ENCODE peak calls at places on chromosomes 7 and 10, in nine cellular contexts. One of them, this sample, is unnamed.
A peak's percentile ranks its signal among the peaks of the same experiment; 100 is the strongest.

GRCh38 chr10:106897631-106898161 is 266.8 kb downstream of the SORCS1 start:
- DNase-seq in activated T-helper 1 cell treated with anti-CD3 and anti-CD28 coated beads, Interleukin-2, amount 50 U/mL, for 16 hours: no peak
- DNase-seq in GF-D8: no peak
- DNase-seq in activated T-cell treated with anti-CD3 and anti-CD28 coated beads, Interleukin-2, amount 50 U/mL, for 4 hours: no peak
- DNase-seq in KBM-7: no peak
- DNase-seq in stimulated activated CD8-positive, alpha-beta memory T cell treated with anti-CD3 and anti-CD28 coated beads, Interleukin-7, amount 100 ng/mL, for 24 hours: no peak
- DNase-seq in occipital lobe: no peak
- DNase-seq in left ventricle myocardium superior: peak; percentile 50
- DNase-seq in stimulated activated naive CD8-positive, alpha-beta T cell treated with anti-CD3 and anti-CD28 coated beads, Interleukin-15, Interleukin-2, amounts not matched to agents 100 U/mL and 50 U/mL, for 24 hours: no peak
- DNase-seq in this sample: no peak

GRCh38 chr10:95531994-95532399 is 29.2 kb downstream of the SORBS1 start:
- DNase-seq in activated T-helper 1 cell treated with anti-CD3 and anti-CD28 coated beads, Interleukin-2, amount 50 U/mL, for 16 hours: no peak
- DNase-seq in GF-D8: peak; percentile 29
- DNase-seq in activated T-cell treated with anti-CD3 and anti-CD28 coated beads, Interleukin-2, amount 50 U/mL, for 4 hours: no peak
- DNase-seq in KBM-7: peak; percentile 91
- DNase-seq in stimulated activated CD8-positive, alpha-beta memory T cell treated with anti-CD3 and anti-CD28 coated beads, Interleukin-7, amount 100 ng/mL, for 24 hours: no peak
- DNase-seq in occipital lobe: no peak
- DNase-seq in left ventricle myocardium superior: no peak
- DNase-seq in stimulated activated naive CD8-positive, alpha-beta T cell treated with anti-CD3 and anti-CD28 coated beads, Interleukin-15, Interleukin-2, amounts not matched to agents 100 U/mL and 50 U/mL, for 24 hours: no peak
- DNase-seq in this sample: no peak

GRCh38 chr10:119455609-119456434 is 86.7 kb downstream of the RGS10 start:
- DNase-seq in activated T-helper 1 cell treated with anti-CD3 and anti-CD28 coated beads, Interleukin-2, amount 50 U/mL, for 16 hours: no peak
- DNase-seq in GF-D8: no peak
- DNase-seq in activated T-cell treated with anti-CD3 and anti-CD28 coated beads, Interleukin-2, amount 50 U/mL, for 4 hours: no peak
- DNase-seq in KBM-7: no peak
- DNase-seq in stimulated activated CD8-positive, alpha-beta memory T cell treated with anti-CD3 and anti-CD28 coated beads, Interleukin-7, amount 100 ng/mL, for 24 hours: no peak
- DNase-seq in occipital lobe: no peak
- DNase-seq in left ventricle myocardium superior: no peak
- DNase-seq in stimulated activated naive CD8-positive, alpha-beta T cell treated with anti-CD3 and anti-CD28 coated beads, Interleukin-15, Interleukin-2, amounts not matched to agents 100 U/mL and 50 U/mL, for 24 hours: no peak
- DNase-seq in this sample: no peak

GRCh38 chr10:132193907-132194552 is 7.3 kb downstream of the DPYSL4 start:
- DNase-seq in activated T-helper 1 cell treated with anti-CD3 and anti-CD28 coated beads, Interleukin-2, amount 50 U/mL, for 16 hours: no peak
- DNase-seq in GF-D8: no peak
- DNase-seq in activated T-cell treated with anti-CD3 and anti-CD28 coated beads, Interleukin-2, amount 50 U/mL, for 4 hours: no peak
- DNase-seq in KBM-7: peak; percentile 31
- DNase-seq in stimulated activated CD8-positive, alpha-beta memory T cell treated with anti-CD3 and anti-CD28 coated beads, Interleukin-7, amount 100 ng/mL, for 24 hours: no peak
- DNase-seq in occipital lobe: no peak
- DNase-seq in left ventricle myocardium superior: peak; percentile 71
- DNase-seq in stimulated activated naive CD8-positive, alpha-beta T cell treated with anti-CD3 and anti-CD28 coated beads, Interleukin-15, Interleukin-2, amounts not matched to agents 100 U/mL and 50 U/mL, for 24 hours: peak; percentile 37
- DNase-seq in this sample: peak; percentile 19

GRCh38 chr10:804191-804781 is 114.8 kb upstream of the DIP2C start:
- DNase-seq in activated T-helper 1 cell treated with anti-CD3 and anti-CD28 coated beads, Interleukin-2, amount 50 U/mL, for 16 hours: no peak
- DNase-seq in GF-D8: no peak
- DNase-seq in activated T-cell treated with anti-CD3 and anti-CD28 coated beads, Interleukin-2, amount 50 U/mL, for 4 hours: no peak
- DNase-seq in KBM-7: no peak
- DNase-seq in stimulated activated CD8-positive, alpha-beta memory T cell treated with anti-CD3 and anti-CD28 coated beads, Interleukin-7, amount 100 ng/mL, for 24 hours: no peak
- DNase-seq in occipital lobe: no peak
- DNase-seq in left ventricle myocardium superior: no peak
- DNase-seq in stimulated activated naive CD8-positive, alpha-beta T cell treated with anti-CD3 and anti-CD28 coated beads, Interleukin-15, Interleukin-2, amounts not matched to agents 100 U/mL and 50 U/mL, for 24 hours: no peak
- DNase-seq in this sample: no peak

GRCh38 chr10:124657806-124658205 is 86.4 kb downstream of the FAM53B start:
- DNase-seq in activated T-helper 1 cell treated with anti-CD3 and anti-CD28 coated beads, Interleukin-2, amount 50 U/mL, for 16 hours: no peak
- DNase-seq in GF-D8: no peak
- DNase-seq in activated T-cell treated with anti-CD3 and anti-CD28 coated beads, Interleukin-2, amount 50 U/mL, for 4 hours: no peak
- DNase-seq in KBM-7: no peak
- DNase-seq in stimulated activated CD8-positive, alpha-beta memory T cell treated with anti-CD3 and anti-CD28 coated beads, Interleukin-7, amount 100 ng/mL, for 24 hours: no peak
- DNase-seq in occipital lobe: peak; percentile 27
- DNase-seq in left ventricle myocardium superior: peak; percentile 35
- DNase-seq in stimulated activated naive CD8-positive, alpha-beta T cell treated with anti-CD3 and anti-CD28 coated beads, Interleukin-15, Interleukin-2, amounts not matched to agents 100 U/mL and 50 U/mL, for 24 hours: peak; percentile 32
- DNase-seq in this sample: no peak

GRCh38 chr7:95491634-95492314 is 6.0 kb downstream of the ASB4 start:
- DNase-seq in activated T-helper 1 cell treated with anti-CD3 and anti-CD28 coated beads, Interleukin-2, amount 50 U/mL, for 16 hours: no peak
- DNase-seq in GF-D8: no peak
- DNase-seq in activated T-cell treated with anti-CD3 and anti-CD28 coated beads, Interleukin-2, amount 50 U/mL, for 4 hours: no peak
- DNase-seq in KBM-7: no peak
- DNase-seq in stimulated activated CD8-positive, alpha-beta memory T cell treated with anti-CD3 and anti-CD28 coated beads, Interleukin-7, amount 100 ng/mL, for 24 hours: no peak
- DNase-seq in occipital lobe: no peak
- DNase-seq in left ventricle myocardium superior: no peak
- DNase-seq in stimulated activated naive CD8-positive, alpha-beta T cell treated with anti-CD3 and anti-CD28 coated beads, Interleukin-15, Interleukin-2, amounts not matched to agents 100 U/mL and 50 U/mL, for 24 hours: no peak
- DNase-seq in this sample: peak; percentile 98

GRCh38 chr10:75234017-75234682 is 1.6 kb downstream of the COMTD1 start:
- DNase-seq in activated T-helper 1 cell treated with anti-CD3 and anti-CD28 coated beads, Interleukin-2, amount 50 U/mL, for 16 hours: peak; percentile 97
- DNase-seq in GF-D8: no peak
- DNase-seq in activated T-cell treated with anti-CD3 and anti-CD28 coated beads, Interleukin-2, amount 50 U/mL, for 4 hours: peak; percentile 99
- DNase-seq in KBM-7: peak; percentile 86
- DNase-seq in stimulated activated CD8-positive, alpha-beta memory T cell treated with anti-CD3 and anti-CD28 coated beads, Interleukin-7, amount 100 ng/mL, for 24 hours: peak; percentile 93
- DNase-seq in occipital lobe: peak; percentile 72
- DNase-seq in left ventricle myocardium superior: peak; percentile 95
- DNase-seq in stimulated activated naive CD8-positive, alpha-beta T cell treated with anti-CD3 and anti-CD28 coated beads, Interleukin-15, Interleukin-2, amounts not matched to agents 100 U/mL and 50 U/mL, for 24 hours: peak; percentile 99
- DNase-seq in this sample: peak; percentile 95

GRCh38 chr10:11164806-11165590 is 147.3 kb downstream of the CELF2 start:
- DNase-seq in activated T-helper 1 cell treated with anti-CD3 and anti-CD28 coated beads, Interleukin-2, amount 50 U/mL, for 16 hours: peak; percentile 52
- DNase-seq in GF-D8: peak; percentile 69
- DNase-seq in activated T-cell treated with anti-CD3 and anti-CD28 coated beads, Interleukin-2, amount 50 U/mL, for 4 hours: peak; percentile 53
- DNase-seq in KBM-7: peak; percentile 80
- DNase-seq in stimulated activated CD8-positive, alpha-beta memory T cell treated with anti-CD3 and anti-CD28 coated beads, Interleukin-7, amount 100 ng/mL, for 24 hours: peak; percentile 55
- DNase-seq in occipital lobe: peak; percentile 87
- DNase-seq in left ventricle myocardium superior: peak; percentile 84
- DNase-seq in stimulated activated naive CD8-positive, alpha-beta T cell treated with anti-CD3 and anti-CD28 coated beads, Interleukin-15, Interleukin-2, amounts not matched to agents 100 U/mL and 50 U/mL, for 24 hours: peak; percentile 79
- DNase-seq in this sample: no peak

GRCh38 chr10:30088178-30088577 is 28.8 kb upstream of the JCAD start:
- DNase-seq in activated T-helper 1 cell treated with anti-CD3 and anti-CD28 coated beads, Interleukin-2, amount 50 U/mL, for 16 hours: no peak
- DNase-seq in GF-D8: no peak
- DNase-seq in activated T-cell treated with anti-CD3 and anti-CD28 coated beads, Interleukin-2, amount 50 U/mL, for 4 hours: no peak
- DNase-seq in KBM-7: no peak
- DNase-seq in stimulated activated CD8-positive, alpha-beta memory T cell treated with anti-CD3 and anti-CD28 coated beads, Interleukin-7, amount 100 ng/mL, for 24 hours: no peak
- DNase-seq in occipital lobe: no peak
- DNase-seq in left ventricle myocardium superior: no peak
- DNase-seq in stimulated activated naive CD8-positive, alpha-beta T cell treated with anti-CD3 and anti-CD28 coated beads, Interleukin-15, Interleukin-2, amounts not matched to agents 100 U/mL and 50 U/mL, for 24 hours: no peak
- DNase-seq in this sample: no peak

GRCh38 chr10:111391146-111391545 is 314.3 kb downstream of the ADRA2A start:
- DNase-seq in activated T-helper 1 cell treated with anti-CD3 and anti-CD28 coated beads, Interleukin-2, amount 50 U/mL, for 16 hours: no peak
- DNase-seq in GF-D8: no peak
- DNase-seq in activated T-cell treated with anti-CD3 and anti-CD28 coated beads, Interleukin-2, amount 50 U/mL, for 4 hours: no peak
- DNase-seq in KBM-7: no peak
- DNase-seq in stimulated activated CD8-positive, alpha-beta memory T cell treated with anti-CD3 and anti-CD28 coated beads, Interleukin-7, amount 100 ng/mL, for 24 hours: no peak
- DNase-seq in occipital lobe: no peak
- DNase-seq in left ventricle myocardium superior: no peak
- DNase-seq in stimulated activated naive CD8-positive, alpha-beta T cell treated with anti-CD3 and anti-CD28 coated beads, Interleukin-15, Interleukin-2, amounts not matched to agents 100 U/mL and 50 U/mL, for 24 hours: no peak
- DNase-seq in this sample: no peak

GRCh38 chr7:31550432-31550831 is 36.5 kb downstream of the ITPRID1 start:
- DNase-seq in activated T-helper 1 cell treated with anti-CD3 and anti-CD28 coated beads, Interleukin-2, amount 50 U/mL, for 16 hours: no peak
- DNase-seq in GF-D8: no peak
- DNase-seq in activated T-cell treated with anti-CD3 and anti-CD28 coated beads, Interleukin-2, amount 50 U/mL, for 4 hours: no peak
- DNase-seq in KBM-7: no peak
- DNase-seq in stimulated activated CD8-positive, alpha-beta memory T cell treated with anti-CD3 and anti-CD28 coated beads, Interleukin-7, amount 100 ng/mL, for 24 hours: no peak
- DNase-seq in occipital lobe: no peak
- DNase-seq in left ventricle myocardium superior: no peak
- DNase-seq in stimulated activated naive CD8-positive, alpha-beta T cell treated with anti-CD3 and anti-CD28 coated beads, Interleukin-15, Interleukin-2, amounts not matched to agents 100 U/mL and 50 U/mL, for 24 hours: no peak
- DNase-seq in this sample: no peak

GRCh38 chr7:131878777-131879176 is 322.3 kb upstream of the PODXL start:
- DNase-seq in activated T-helper 1 cell treated with anti-CD3 and anti-CD28 coated beads, Interleukin-2, amount 50 U/mL, for 16 hours: no peak
- DNase-seq in GF-D8: no peak
- DNase-seq in activated T-cell treated with anti-CD3 and anti-CD28 coated beads, Interleukin-2, amount 50 U/mL, for 4 hours: no peak
- DNase-seq in KBM-7: no peak
- DNase-seq in stimulated activated CD8-positive, alpha-beta memory T cell treated with anti-CD3 and anti-CD28 coated beads, Interleukin-7, amount 100 ng/mL, for 24 hours: no peak
- DNase-seq in occipital lobe: no peak
- DNase-seq in left ventricle myocardium superior: no peak
- DNase-seq in stimulated activated naive CD8-positive, alpha-beta T cell treated with anti-CD3 and anti-CD28 coated beads, Interleukin-15, Interleukin-2, amounts not matched to agents 100 U/mL and 50 U/mL, for 24 hours: no peak
- DNase-seq in this sample: no peak

GRCh38 chr10:46225597-46225996 is 61.2 kb upstream of the ANTXRL start:
- DNase-seq in activated T-helper 1 cell treated with anti-CD3 and anti-CD28 coated beads, Interleukin-2, amount 50 U/mL, for 16 hours: no peak
- DNase-seq in GF-D8: no peak
- DNase-seq in activated T-cell treated with anti-CD3 and anti-CD28 coated beads, Interleukin-2, amount 50 U/mL, for 4 hours: no peak
- DNase-seq in KBM-7: no peak
- DNase-seq in stimulated activated CD8-positive, alpha-beta memory T cell treated with anti-CD3 and anti-CD28 coated beads, Interleukin-7, amount 100 ng/mL, for 24 hours: no peak
- DNase-seq in occipital lobe: no peak
- DNase-seq in left ventricle myocardium superior: peak; percentile 22
- DNase-seq in stimulated activated naive CD8-positive, alpha-beta T cell treated with anti-CD3 and anti-CD28 coated beads, Interleukin-15, Interleukin-2, amounts not matched to agents 100 U/mL and 50 U/mL, for 24 hours: no peak
- DNase-seq in this sample: no peak

GRCh38 chr7:88686468-88687229 is 72.9 kb upstream of the ZNF804B start:
- DNase-seq in activated T-helper 1 cell treated with anti-CD3 and anti-CD28 coated beads, Interleukin-2, amount 50 U/mL, for 16 hours: no peak
- DNase-seq in GF-D8: no peak
- DNase-seq in activated T-cell treated with anti-CD3 and anti-CD28 coated beads, Interleukin-2, amount 50 U/mL, for 4 hours: no peak
- DNase-seq in KBM-7: no peak
- DNase-seq in stimulated activated CD8-positive, alpha-beta memory T cell treated with anti-CD3 and anti-CD28 coated beads, Interleukin-7, amount 100 ng/mL, for 24 hours: no peak
- DNase-seq in occipital lobe: no peak
- DNase-seq in left ventricle myocardium superior: no peak
- DNase-seq in stimulated activated naive CD8-positive, alpha-beta T cell treated with anti-CD3 and anti-CD28 coated beads, Interleukin-15, Interleukin-2, amounts not matched to agents 100 U/mL and 50 U/mL, for 24 hours: no peak
- DNase-seq in this sample: no peak

This sample was measured in LoVo.